ENCODE peak calls at places on chromosomes 7 and 10, in four cellular contexts. M is sigmoid colon, H is upper lobe of right lung, K is GM12878. S is an unnamed sample.

GRCh38 chr10:11849908-11850307 is 26.8 kb downstream of the PROSER2 start:
- DNase-seq in M (no peak), H (peak; percentile 45), K (no peak), S (no peak)

GRCh38 chr7:135774284-135774683 is 25.7 kb upstream of the FAM180A start:
- DNase-seq in M (no peak), H (no peak), K (no peak), S (no peak)

GRCh38 chr7:32937344-32938174 is 19.7 kb upstream of the FKBP9 start:
- DNase-seq in M (peak; percentile 73), H (no peak), K (no peak), S (no peak)

GRCh38 chr7:97697396-97697795 is 34.5 kb upstream of the TAC1 start:
- DNase-seq in M (no peak), H (no peak), K (no peak), S (no peak)

GRCh38 chr10:21369697-21370096 is 155.8 kb downstream of the SKIDA1 start:
- DNase-seq in M (no peak), H (no peak), K (no peak), S (no peak)

GRCh38 chr7:135342887-135343286 is 109.2 kb downstream of the STRA8 start:
- DNase-seq in M (no peak), H (no peak), K (no peak), S (no peak)

GRCh38 chr10:49033939-49034338 is 81.4 kb downstream of the VSTM4 start:
- DNase-seq in M (no peak), H (no peak), K (no peak), S (no peak)

GRCh38 chr7:17009007-17009719 is 127.4 kb upstream of the AGR3 start:
- DNase-seq in M (no peak), H (no peak), K (no peak), S (peak; percentile 15)

GRCh38 chr7:43700646-43701501 is 28.4 kb downstream of the COA1 start:
- DNase-seq in M (no peak), H (no peak), K (no peak), S (no peak)

GRCh38 chr7:81645435-81645834 is 124.4 kb downstream of the HGF start:
- DNase-seq in M (no peak), H (no peak), K (no peak), S (no peak)

GRCh38 chr7:149310113-149310836 is 48.3 kb downstream of the ZNF783 start:
- DNase-seq in M (no peak), H (no peak), K (peak; percentile 36), S (no peak)

GRCh38 chr7:78020131-78020873 is 221.7 kb downstream of the PHTF2 start:
- DNase-seq in M (peak; percentile 80), H (no peak), K (peak; percentile 17), S (peak; percentile 17)

GRCh38 chr7:53350241-53350640 is 314.8 kb downstream of the POM121L12 start:
- DNase-seq in M (no peak), H (no peak), K (no peak), S (no peak)

GRCh38 chr7:1269336-1269890 is 36.7 kb downstream of the UNCX start:
- DNase-seq in M (no peak), H (no peak), K (no peak), S (no peak)

GRCh38 chr10:59708816-59709471 is 706 bp downstream of the SLC16A9 start:
- DNase-seq in M (peak; percentile 58), H (no peak), K (no peak), S (peak; percentile 39)

DNA sequence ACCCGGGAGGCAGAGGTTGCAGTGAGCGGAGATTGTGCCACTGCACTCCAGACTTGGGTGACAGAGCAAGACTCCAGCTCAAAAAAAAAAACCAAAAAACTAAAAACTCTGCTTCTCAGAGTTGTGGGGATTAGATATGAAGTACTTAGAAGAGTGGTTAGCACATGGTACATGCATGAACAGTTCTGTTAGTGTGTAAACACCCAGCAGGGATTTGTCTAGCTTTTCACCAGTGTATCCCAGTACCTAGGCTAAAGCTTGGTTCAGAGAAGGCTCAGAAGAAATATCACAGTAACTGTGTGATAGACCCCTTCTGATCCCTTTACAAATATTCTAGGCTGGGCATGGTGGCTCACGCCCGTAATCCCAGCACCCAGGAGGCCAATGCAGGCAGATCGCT is 9.5 kb downstream of the PPIA start:
- DNase-seq in M (no peak), H (no peak), K (no peak), S (no peak)
- TF ChIP-seq CTCF in M (no peak), H (no peak), K (no peak), S (no peak)

GRCh38 chr7:64787295-64787694 is 6.9 kb upstream of the ZNF138 start:
- DNase-seq in M (no peak), H (no peak), K (no peak), S (no peak)

GRCh38 chr7:64794171-64794844 is at the start of gene ZNF138:
- DNase-seq in M (peak; percentile 98), H (peak; percentile 96), K (peak; percentile 84), S (peak; percentile 90)

GRCh38 chr7:64795176-64795575 is 948 bp downstream of the ZNF138 start:
- DNase-seq in M (no peak), H (no peak), K (no peak), S (no peak)

DNA sequence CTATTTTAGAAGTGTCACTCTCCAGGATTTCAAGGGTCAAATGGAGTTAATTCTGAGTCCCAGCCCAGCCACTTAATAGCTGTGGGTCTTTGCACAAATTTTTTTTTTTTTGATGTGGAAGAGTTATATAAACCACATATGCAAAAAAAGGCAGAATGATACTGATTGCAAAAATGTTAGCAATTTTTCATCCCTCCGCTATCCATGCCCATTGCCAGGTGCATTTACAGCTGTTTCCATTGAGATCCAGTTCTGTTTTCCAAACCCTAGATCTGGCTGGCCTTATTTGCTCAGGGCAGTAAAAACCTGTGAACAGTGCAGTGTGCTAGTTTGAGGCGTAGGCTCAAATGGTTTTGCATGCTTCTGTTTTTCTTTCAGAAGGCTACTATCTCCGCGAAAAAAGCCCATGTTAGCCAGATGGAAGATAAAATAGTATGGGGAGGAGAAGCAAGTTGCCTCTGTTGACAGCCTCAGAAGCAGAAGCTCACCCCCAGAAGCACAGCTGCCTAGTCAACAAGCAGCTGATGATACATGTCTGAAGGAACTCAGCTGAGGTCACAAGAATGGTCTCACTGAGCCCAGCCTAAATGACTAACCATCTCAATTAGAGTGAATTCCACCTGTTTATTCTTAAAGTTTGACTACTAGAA is 997 bp upstream of the ZNF138 start:
- DNase-seq in M (no peak), H (no peak), K (no peak), S (no peak)
- H3K4me3 ChIP-seq in M (no peak overlapping the region), H (no peak overlapping the region), K (no peak overlapping the region), S (no peak overlapping the region)

DNA sequence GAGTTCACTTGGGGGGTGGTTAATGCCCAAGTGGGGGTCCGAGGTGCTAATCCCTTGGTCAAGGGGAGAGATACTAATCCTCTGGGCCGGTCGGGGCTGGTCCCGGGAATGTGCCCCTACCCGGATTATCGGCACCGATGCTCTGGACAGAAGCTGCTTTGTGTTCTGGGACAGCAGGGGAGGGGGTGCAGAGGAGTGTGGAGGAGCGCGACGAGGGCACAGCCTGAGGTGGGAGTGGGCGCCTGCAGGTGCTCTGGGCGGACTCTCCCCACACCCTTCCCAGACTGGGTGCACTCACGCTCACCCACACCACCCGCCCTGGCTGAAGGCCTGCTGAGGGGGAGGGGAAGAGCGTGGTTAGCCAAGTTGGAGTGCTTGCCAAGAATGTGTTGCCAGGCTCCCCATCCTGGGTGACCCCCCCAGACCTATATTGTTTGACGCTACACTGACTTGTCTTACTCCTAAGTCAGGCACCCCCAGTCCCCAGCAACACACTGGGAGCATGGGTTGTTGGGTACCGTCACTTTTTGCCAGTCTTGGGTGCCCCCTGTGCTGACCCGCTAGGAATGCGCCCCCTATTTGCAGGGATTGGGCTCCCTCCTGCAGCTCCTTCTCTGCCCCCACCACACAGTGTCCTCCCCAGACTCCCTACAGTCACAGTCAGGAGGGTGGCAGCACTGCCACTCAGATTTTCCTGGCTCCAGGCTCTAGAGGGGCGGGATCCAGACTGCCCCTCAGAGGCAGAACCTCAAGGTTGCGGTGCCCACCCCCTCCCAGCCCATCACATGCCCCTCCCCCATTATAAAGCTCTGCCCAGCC is 1.2 kb downstream of the SLC4A2 start:
- DNase-seq in M (peak; percentile 82), H (peak; percentile 80), K (no peak), S (no peak)
- TF ChIP-seq CTCF in M (no peak), H (no peak), K (peak; percentile 6), S (peak; percentile 8)

DNA sequence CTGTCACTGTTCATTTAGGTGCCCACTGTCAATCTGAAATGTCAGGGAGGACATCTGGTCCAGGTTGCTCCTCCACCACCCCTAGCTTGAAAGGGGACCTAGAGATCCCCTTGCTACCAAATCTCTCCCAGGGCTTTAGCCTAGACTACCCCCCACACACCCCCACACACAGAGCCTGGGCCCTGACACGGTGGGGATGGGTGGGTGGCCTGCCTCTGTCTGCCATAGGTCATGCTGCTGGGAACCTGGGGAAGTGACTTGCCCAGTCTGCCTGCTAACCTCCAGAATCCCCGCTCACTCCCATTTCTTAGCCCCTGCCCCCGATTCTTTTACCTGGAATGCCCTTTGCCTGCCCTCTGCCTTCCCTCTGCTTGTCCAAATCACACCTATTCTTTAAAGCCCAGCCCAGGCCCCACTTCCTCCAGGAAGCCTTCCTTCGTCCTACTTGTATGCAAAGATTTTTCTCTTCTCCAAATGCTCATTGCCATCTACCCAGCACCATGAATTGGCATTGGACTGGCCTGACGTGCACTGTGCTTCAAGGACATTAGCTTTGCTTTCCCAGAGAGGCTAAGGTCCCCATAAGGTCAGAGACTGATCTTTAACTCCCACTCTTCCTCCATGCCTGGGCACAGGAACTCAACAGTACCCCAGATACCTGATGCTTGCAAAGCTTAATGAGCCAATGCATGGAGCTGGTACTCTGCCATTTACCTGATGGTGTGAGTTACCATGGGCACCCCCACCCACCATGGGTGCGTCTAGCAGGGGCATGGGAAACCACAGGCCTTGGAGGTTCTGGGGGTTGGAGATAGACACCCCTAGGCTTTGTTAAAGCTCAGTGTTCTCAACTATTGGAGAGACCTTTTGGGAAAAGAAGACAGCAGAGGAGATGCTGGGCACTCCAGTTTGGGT is 1.9 kb upstream of the SMARCD3 start:
- DNase-seq in M (no peak), H (no peak), K (no peak), S (no peak)
- H3K4me3 ChIP-seq in M (peak overlapping the region; percentile 60), H (peak overlapping the region; percentile 67), K (no peak overlapping the region), S (no peak overlapping the region)

GRCh38 chr7:134329614-134330316 is 13.0 kb upstream of the SLC35B4 start:
- DNase-seq in M (no peak), H (no peak), K (no peak), S (no peak)

GRCh38 chr7:134320201-134320600 is 3.5 kb upstream of the SLC35B4 start:
- DNase-seq in M (no peak), H (no peak), K (no peak), S (no peak)

GRCh38 chr7:134328900-134329299 is 12.2 kb upstream of the SLC35B4 start:
- DNase-seq in M (no peak), H (no peak), K (no peak), S (no peak)

GRCh38 chr7:134327896-134328295 is 11.2 kb upstream of the SLC35B4 start:
- DNase-seq in M (no peak), H (no peak), K (peak; percentile 42), S (peak; percentile 29)

GRCh38 chr7:134324107-134324506 is 7.4 kb upstream of the SLC35B4 start:
- DNase-seq in M (no peak), H (no peak), K (no peak), S (no peak)
- TF ChIP-seq CTCF in M (no peak), H (no peak), K (no peak), S (no peak)

S was measured in GM06990.